ENCODE peak calls at places on chromosomes 5 and 9, in five cellular contexts. J is heart right ventricle, I is endodermal cell, G is SK-N-SH, T is neural progenitor cell. N is an unnamed sample. For H3K4me1, the result is how much of the 10 kb centered on the place peaks cover.

GRCh38 chr5:180207593-180207992 is 1.4 kb downstream of the RASGEF1C start:
- DNase-seq in T (peak), G (no peak), J (no peak), I (peak), N (no peak)

GRCh38 chr5:132073231-132074013 is at the start of gene CSF2:
- DNase-seq in T (no peak), G (no peak), J (no peak), I (no peak), N (peak)

GRCh38 chr5:50646591-50646990 is 19.8 kb upstream of the PARP8 start:
- DNase-seq in T (no peak), I (no peak), G (no peak), J (no peak), N (no peak)

GRCh38 chr5:54411176-54411575 is 44.3 kb upstream of the HSPB3 start:
- DNase-seq in J (no peak), G (no peak), I (no peak), T (no peak), N (no peak)

GRCh38 chr5:54249210-54250028 is 61.0 kb downstream of the ARL15 start:
- DNase-seq in J (peak), T (no peak), I (no peak), G (peak), N (no peak)

GRCh38 chr5:150044334-150044681 is 42.0 kb downstream of the CSF1R start:
- DNase-seq in T (no peak), I (no peak), G (no peak), J (peak), N (no peak)

GRCh38 chr9:18928711-18929110 is 104.3 kb downstream of the SAXO1 start:
- DNase-seq in T (no peak), J (no peak), G (no peak), I (no peak), N (no peak)

GRCh38 chr5:92409131-92409530 is 1026.0 kb upstream of the ARRDC3 start:
- DNase-seq in J (no peak), G (no peak), I (no peak), T (no peak), N (no peak)

GRCh38 chr5:179211076-179211475 is 134.2 kb downstream of the ADAMTS2 start:
- DNase-seq in G (no peak), T (no peak), J (no peak), I (no peak), N (no peak)

GRCh38 chr5:7576023-7576715 is 180.2 kb downstream of the ADCY2 start:
- DNase-seq in J (no peak), T (no peak), G (no peak), I (no peak), N (peak)

GRCh38 chr5:160289721-160290120 is 22.6 kb downstream of the CCNJL start:
- DNase-seq in G (no peak), I (peak), T (no peak), J (no peak), N (no peak)

GRCh38 chr9:16475257-16475656 is 395.2 kb downstream of the BNC2 start:
- DNase-seq in I (no peak), J (no peak), T (no peak), G (peak), N (no peak)

GRCh38 chr9:131270171-131271015 is 5.9 kb downstream of the FAM78A start:
- DNase-seq in T (no peak), J (peak), G (no peak), I (peak), N (peak)

GRCh38 chr5:30831605-30832004 is 361.9 kb upstream of the CDH6 start:
- DNase-seq in J (no peak), T (no peak), I (no peak), G (no peak), N (no peak)

GRCh38 chr9:129491486-129491855 is 129.4 kb downstream of the C9orf50 start:
- DNase-seq in G (no peak), J (peak), T (no peak), I (peak), N (no peak)

GRCh38 chr9:114504341-114505186 is 709 bp downstream of the WHRN start:
- DNase-seq in T (peak), J (peak), G (peak), I (peak), N (peak)

GRCh38 chr5:73451218-73452130 is 2.9 kb upstream of the FOXD1 start:
- DNase-seq in I (peak), T (peak), J (peak), G (peak), N (peak)

GRCh38 chr5:76331139-76331538 is 71.9 kb upstream of the IQGAP2 start:
- DNase-seq in G (no peak), J (no peak), I (no peak), T (peak), N (no peak)

GRCh38 chr5:152901754-152902153 is 496.7 kb upstream of the NMUR2 start:
- DNase-seq in G (no peak), T (no peak), I (no peak), J (no peak), N (no peak)

GRCh38 chr5:80540691-80541090 is 29.4 kb downstream of the ANKRD34B start:
- DNase-seq in I (no peak), J (no peak), G (no peak), T (no peak), N (no peak)

GRCh38 chr5:40676643-40677333 is 2.9 kb upstream of the PTGER4 start:
- DNase-seq in J (peak), T (no peak), G (no peak), I (peak), N (peak)

GRCh38 chr5:62111428-62111827 is 194.6 kb upstream of the KIF2A start:
- DNase-seq in G (no peak), I (no peak), J (no peak), T (no peak), N (no peak)

GRCh38 chr9:22244141-22245011 is 202.2 kb upstream of the DMRTA1 start:
- DNase-seq in I (peak), J (no peak), T (peak), G (no peak), N (no peak)

GRCh38 chr5:109739741-109740140 is 50.0 kb downstream of the MAN2A1 start:
- DNase-seq in G (no peak), J (no peak), T (peak), I (peak), N (no peak)

GRCh38 chr5:136198453-136198852 is 5.5 kb upstream of the SMIM32 start:
- DNase-seq in J (no peak), I (peak), T (no peak), G (peak), N (no peak)

GRCh38 chr9:102514541-102514940 is 480.6 kb upstream of the CYLC2 start:
- DNase-seq in G (no peak), J (no peak), T (no peak), I (no peak), N (no peak)

GRCh38 chr5:30194595-30194994 is 998.9 kb upstream of the CDH6 start:
- DNase-seq in G (no peak), I (no peak), T (no peak), J (no peak), N (no peak)

GRCh38 chr5:165134146-165134545 is 1628.7 kb downstream of the MAT2B start:
- DNase-seq in J (no peak), I (no peak), G (no peak), T (no peak), N (no peak)

GRCh38 chr5:138869763-138870500 is 5.2 kb downstream of the LRRTM2 start:
- DNase-seq in I (no peak), G (no peak), J (no peak), T (no peak), N (no peak)

GRCh38 chr9:99964336-99964735 is 57.9 kb downstream of the STX17 start:
- DNase-seq in G (no peak), I (no peak), T (no peak), J (no peak), N (no peak)

GRCh38 chr9:137319976-137320551 is 18.0 kb upstream of the NRARP start:
- DNase-seq in I (no peak), G (peak), J (no peak), T (no peak), N (no peak)

GRCh38 chr5:78157001-78157400 is 137.5 kb downstream of the AP3B1 start:
- DNase-seq in G (no peak), T (no peak), J (no peak), I (no peak), N (no peak)

GRCh38 chr5:56160723-56161445 is 72.2 kb downstream of the ANKRD55 start:
- DNase-seq in I (no peak), G (peak), T (no peak), J (no peak), N (no peak)

GRCh38 chr9:87554177-87554940 is 56.7 kb downstream of the DAPK1 start:
- DNase-seq in I (peak), J (no peak), T (no peak), G (no peak), N (no peak)

GRCh38 chr9:130681769-130682489 is 11.7 kb upstream of the EXOSC2 start:
- DNase-seq in J (no peak), I (peak), G (no peak), T (peak), N (no peak)

GRCh38 chr5:53110156-53110555 is 599 bp upstream of the MOCS2 start:
- DNase-seq in G (no peak), J (no peak), I (peak), T (no peak), N (no peak)

DNA sequence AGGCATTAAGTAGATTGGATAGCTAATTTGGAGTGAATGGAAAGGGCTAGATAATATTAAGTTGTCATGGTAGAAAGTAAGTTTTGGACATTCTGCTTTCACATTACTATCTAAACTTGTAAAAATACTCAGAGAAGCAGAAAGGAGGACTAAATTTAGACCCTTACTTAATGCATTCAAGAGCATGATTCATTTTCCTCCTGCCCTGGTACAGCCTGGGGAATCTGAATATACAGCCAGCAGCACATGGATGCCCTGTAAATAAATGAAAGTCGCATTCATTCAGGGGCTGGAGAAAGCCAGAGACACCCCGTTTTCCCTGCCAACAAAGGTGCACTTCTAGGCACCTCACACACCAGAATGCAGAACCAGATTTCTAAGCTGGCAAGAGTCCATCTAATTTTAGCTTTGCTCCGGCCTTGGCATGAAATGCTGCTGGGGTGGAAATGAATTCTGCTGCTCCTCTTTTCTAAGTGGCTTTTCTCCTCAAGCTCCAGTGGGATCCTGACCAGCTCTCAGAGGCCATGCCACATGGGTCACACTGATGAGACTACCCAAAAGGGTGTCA is 172.8 kb upstream of the KLF9 start:
- DNase-seq in T (no peak), G (no peak), J (peak), I (no peak), N (no peak)
- H3K4me1 ChIP-seq in T (under half), G (under half), J (half or more), I (under half), N (under half)

GRCh38 chr9:1599961-1600360 is 415.2 kb upstream of the SMARCA2 start:
- DNase-seq in J (no peak), G (no peak), I (no peak), T (no peak), N (no peak)
- H3K4me1 ChIP-seq in J (under half), G (under half), I (under half), T (under half), N (under half)

GRCh38 chr5:19902316-19902934 is 85.6 kb downstream of the CDH18 start:
- DNase-seq in J (no peak), I (peak), T (peak), G (no peak), N (no peak)

GRCh38 chr5:19900269-19900668 is 87.7 kb downstream of the CDH18 start:
- DNase-seq in I (no peak), T (no peak), G (no peak), J (no peak), N (no peak)

DNA sequence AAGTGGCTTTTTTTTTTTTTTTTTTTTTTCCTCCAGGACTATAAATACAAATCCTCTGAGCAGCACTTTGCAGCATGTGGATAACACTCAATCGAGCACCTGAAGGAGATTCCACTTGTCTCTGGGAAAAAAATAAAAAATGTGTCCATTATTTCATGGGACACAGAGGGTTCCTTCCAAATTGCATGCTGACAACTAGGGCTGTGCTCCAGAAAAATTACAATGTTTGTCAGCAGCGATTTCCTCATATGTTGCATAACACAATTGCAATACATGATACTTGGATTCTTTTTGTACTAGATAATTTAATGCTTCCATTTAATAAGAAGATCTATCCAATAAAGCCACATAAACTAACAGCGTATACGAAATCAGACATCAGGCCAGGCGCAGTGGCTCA is 84.4 kb downstream of the CDH18 start:
- DNase-seq in I (no peak), G (no peak), T (no peak), J (no peak), N (no peak)
- H3K4me1 ChIP-seq in I (under half), G (under half), T (under half), J (under half), N (under half)

GRCh38 chr5:14109771-14110170 is 33.4 kb upstream of the TRIO start:
- DNase-seq in I (no peak), J (no peak), G (no peak), T (no peak), N (no peak)

GRCh38 chr5:14109041-14109747 is 33.9 kb upstream of the TRIO start:
- DNase-seq in G (no peak), T (no peak), I (no peak), J (no peak), N (peak)

GRCh38 chr5:14110680-14111079 is 32.5 kb upstream of the TRIO start:
- DNase-seq in G (no peak), J (no peak), T (no peak), I (no peak), N (no peak)

GRCh38 chr5:14108170-14108996 is 34.8 kb upstream of the TRIO start:
- DNase-seq in G (peak), I (peak), J (peak), T (peak), N (peak)

GRCh38 chr5:14110196-14110595 is 32.9 kb upstream of the TRIO start:
- DNase-seq in I (no peak), T (no peak), J (no peak), G (no peak), N (no peak)
- H3K4me1 ChIP-seq in I (under half), T (under half), J (under half), G (under half), N (under half)

GRCh38 chr5:176400382-176401156 is 12.0 kb downstream of the HIGD2A start:
- DNase-seq in I (no peak), G (no peak), J (no peak), T (no peak), N (no peak)
- H3K4me1 ChIP-seq in I (under half), G (under half), J (under half), T (under half), N (under half)

GRCh38 chr5:57177479-57178156 is 3.8 kb downstream of the GPBP1 start:
- DNase-seq in T (no peak), G (no peak), J (no peak), I (no peak), N (no peak)
- H3K4me1 ChIP-seq in T (under half), G (under half), J (half or more), I (under half), N (under half)

DNA sequence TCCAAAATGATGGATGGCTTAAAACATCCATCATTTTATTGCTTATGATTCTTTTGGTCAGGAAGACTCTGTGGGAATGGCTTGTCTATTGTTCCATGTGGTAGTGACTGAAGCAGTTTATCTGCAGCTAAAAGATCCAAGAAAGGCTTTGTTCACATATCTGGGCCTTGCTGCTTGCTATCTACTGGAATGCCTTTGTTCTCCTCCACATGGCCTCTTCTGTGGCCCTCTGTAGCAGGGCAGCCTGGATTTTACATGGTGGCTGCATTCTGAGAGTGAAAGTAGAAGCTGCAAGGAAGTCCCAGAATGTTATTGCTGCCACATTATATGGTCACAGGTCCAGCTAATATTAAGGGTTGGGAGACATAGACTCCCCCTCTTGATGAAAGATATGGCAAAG is 35.1 kb downstream of the DMXL1 start:
- DNase-seq in G (no peak), T (peak), J (no peak), I (peak), N (no peak)
- H3K4me1 ChIP-seq in G (under half), T (under half), J (under half), I (under half), N (under half)

DNA sequence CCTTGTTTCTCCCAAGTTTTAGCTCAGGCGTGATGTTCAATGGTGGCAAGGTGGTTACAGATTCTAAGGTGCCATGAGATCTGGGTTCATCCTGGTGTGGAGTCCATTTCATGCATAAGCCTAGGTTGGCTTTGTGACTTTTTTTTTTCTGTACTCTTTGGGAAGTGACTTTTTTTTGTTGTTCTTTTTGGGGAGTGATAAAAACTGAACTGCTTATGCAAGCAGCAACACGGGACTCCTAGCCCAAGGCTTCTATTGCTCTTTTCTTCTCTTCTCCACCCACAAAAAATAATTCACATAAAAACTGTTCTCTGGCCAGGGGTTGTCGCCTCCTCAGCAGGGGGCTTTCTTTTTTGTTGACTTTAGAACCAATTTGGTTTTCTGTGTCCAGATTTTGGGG is 15.4 kb downstream of the STC2 start:
- DNase-seq in G (no peak), T (no peak), I (no peak), J (no peak), N (no peak)
- H3K4me1 ChIP-seq in G (under half), T (under half), I (under half), J (under half), N (under half)

GRCh38 chr5:141878771-141879759 is 855 bp upstream of the PCDH1 start:
- DNase-seq in T (peak), G (peak), J (peak), I (peak), N (peak)

GRCh38 chr5:141881886-141882285 is 3.7 kb upstream of the PCDH1 start:
- DNase-seq in J (no peak), I (no peak), T (peak), G (peak), N (no peak)

GRCh38 chr5:141880961-141881801 is 3.0 kb upstream of the PCDH1 start:
- DNase-seq in I (no peak), G (peak), T (peak), J (peak), N (no peak)

GRCh38 chr5:141878186-141878770 is at the start of gene PCDH1:
- DNase-seq in G (peak), J (peak), T (peak), I (no peak), N (no peak)

DNA sequence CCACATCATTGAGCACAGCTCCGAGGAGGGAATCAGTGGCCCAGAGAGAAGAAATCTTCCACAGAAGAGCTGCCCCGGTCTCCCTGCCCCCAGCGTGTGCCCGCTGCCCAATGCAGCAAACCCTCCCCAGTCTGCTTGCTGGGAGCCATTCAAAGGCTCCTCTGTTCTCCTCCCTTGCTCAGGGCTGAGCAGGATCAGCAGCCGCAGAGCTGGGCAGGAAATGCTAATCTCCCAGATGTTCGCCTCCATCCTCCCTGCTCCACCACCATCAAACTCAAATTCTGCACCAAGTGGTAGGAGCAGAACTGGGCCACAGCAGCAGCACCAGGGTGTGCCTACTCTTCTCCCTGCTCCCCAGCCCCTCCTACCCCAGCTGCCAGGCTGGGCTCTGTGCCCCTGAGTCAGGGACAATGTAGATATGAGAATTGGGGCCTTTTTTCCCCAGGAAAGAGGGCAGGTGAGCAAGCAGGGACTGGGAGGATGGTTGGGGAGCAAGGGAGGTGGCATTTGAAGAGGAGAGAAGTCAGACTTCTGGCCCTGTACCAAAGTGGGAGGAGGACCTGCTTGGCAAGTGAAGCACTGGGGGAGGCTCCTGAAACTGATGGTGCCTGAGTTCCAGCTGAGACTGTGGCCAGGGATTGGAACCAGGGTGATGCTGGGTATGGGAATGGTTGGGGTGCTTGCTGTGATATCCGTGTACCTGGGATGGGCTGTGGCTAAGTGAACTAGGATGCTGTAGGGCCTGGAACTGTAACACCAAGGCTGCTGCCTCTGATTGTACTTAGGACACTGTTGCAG is 1.9 kb upstream of the PCDH1 start:
- DNase-seq in I (no peak), T (peak), G (peak), J (no peak), N (no peak)
- H3K4me1 ChIP-seq in I (under half), T (under half), G (under half), J (half or more), N (under half)

GRCh38 chr5:95821110-95822021 is 1.2 kb downstream of the GLRX start:
- DNase-seq in G (peak), T (no peak), I (no peak), J (no peak), N (no peak)
- H3K4me1 ChIP-seq in G (under half), T (under half), I (under half), J (half or more), N (half or more)